ENCODE peak calls at places on chromosomes 2 and 18, in seven cellular contexts. One of them, this sample, is unnamed.

GRCh38 chr2:191451116-191451515 is 205.9 kb downstream of the MYO1B start:
- DNase-seq in testis: no peak
- DNase-seq in HepG2: no peak
- DNase-seq in transverse colon: no peak
- DNase-seq in H1: no peak
- DNase-seq in H54: no peak
- DNase-seq in breast epithelium: no peak
- DNase-seq in this sample: no peak

GRCh38 chr2:219309278-219309677 is at the start of gene PTPRN:
- DNase-seq in testis: no peak
- DNase-seq in HepG2: no peak
- DNase-seq in transverse colon: no peak
- DNase-seq in H1: no peak
- DNase-seq in H54: no peak
- DNase-seq in breast epithelium: no peak
- DNase-seq in this sample: peak; percentile 45

GRCh38 chr2:231883468-231883881 is 42.7 kb downstream of the NPPC start:
- DNase-seq in testis: no peak
- DNase-seq in HepG2: no peak
- DNase-seq in transverse colon: no peak
- DNase-seq in H1: no peak
- DNase-seq in H54: no peak
- DNase-seq in breast epithelium: peak; percentile 10
- DNase-seq in this sample: no peak

GRCh38 chr18:8965398-8965797 is 137.1 kb upstream of the NDUFV2 start:
- DNase-seq in testis: no peak
- DNase-seq in HepG2: no peak
- DNase-seq in transverse colon: no peak
- DNase-seq in H1: no peak
- DNase-seq in H54: no peak
- DNase-seq in breast epithelium: no peak
- DNase-seq in this sample: no peak

GRCh38 chr2:238061310-238062202 is 755 bp downstream of the SCLY start:
- DNase-seq in testis: peak; percentile 43
- DNase-seq in HepG2: peak; percentile 35
- DNase-seq in transverse colon: peak; percentile 35
- DNase-seq in H1: no peak
- DNase-seq in H54: peak; percentile 66
- DNase-seq in breast epithelium: no peak
- DNase-seq in this sample: peak; percentile 58

GRCh38 chr2:131431336-131431735 is 44.6 kb upstream of the TUBA3D start:
- DNase-seq in testis: no peak
- DNase-seq in HepG2: no peak
- DNase-seq in transverse colon: no peak
- DNase-seq in H1: no peak
- DNase-seq in H54: no peak
- DNase-seq in breast epithelium: no peak
- DNase-seq in this sample: no peak

GRCh38 chr2:239396881-239397681 is 3.7 kb downstream of the HDAC4 start:
- DNase-seq in testis: peak; percentile 84
- DNase-seq in HepG2: no peak
- DNase-seq in transverse colon: peak; percentile 34
- DNase-seq in H1: no peak
- DNase-seq in H54: no peak
- DNase-seq in breast epithelium: peak; percentile 57
- DNase-seq in this sample: peak; percentile 71

GRCh38 chr2:47174731-47175361 is 19.7 kb upstream of the STPG4 start:
- DNase-seq in testis: peak; percentile 55
- DNase-seq in HepG2: peak; percentile 49
- DNase-seq in transverse colon: peak; percentile 82
- DNase-seq in H1: no peak
- DNase-seq in H54: no peak
- DNase-seq in breast epithelium: peak; percentile 67
- DNase-seq in this sample: peak; percentile 71

GRCh38 chr2:127195140-127196074 is 24.7 kb downstream of the CYP27C1 start:
- DNase-seq in testis: no peak
- DNase-seq in HepG2: no peak
- DNase-seq in transverse colon: no peak
- DNase-seq in H1: no peak
- DNase-seq in H54: no peak
- DNase-seq in breast epithelium: no peak
- DNase-seq in this sample: no peak

GRCh38 chr2:106996136-106996769 is 110.3 kb upstream of the ST6GAL2 start:
- DNase-seq in testis: no peak
- DNase-seq in HepG2: no peak
- DNase-seq in transverse colon: no peak
- DNase-seq in H1: no peak
- DNase-seq in H54: no peak
- DNase-seq in breast epithelium: no peak
- DNase-seq in this sample: no peak

GRCh38 chr2:31440764-31441163 is 26.2 kb upstream of the XDH start:
- DNase-seq in testis: no peak
- DNase-seq in HepG2: no peak
- DNase-seq in transverse colon: no peak
- DNase-seq in H1: no peak
- DNase-seq in H54: peak; percentile 27
- DNase-seq in breast epithelium: no peak
- DNase-seq in this sample: no peak

GRCh38 chr18:8279931-8280330 is 329.3 kb upstream of the RAB12 start:
- DNase-seq in testis: no peak
- DNase-seq in HepG2: no peak
- DNase-seq in transverse colon: no peak
- DNase-seq in H1: no peak
- DNase-seq in H54: no peak
- DNase-seq in breast epithelium: no peak
- DNase-seq in this sample: peak; percentile 74

GRCh38 chr2:173195100-173195499 is 119.5 kb downstream of the MAP3K20 start:
- DNase-seq in testis: no peak
- DNase-seq in HepG2: no peak
- DNase-seq in transverse colon: no peak
- DNase-seq in H1: no peak
- DNase-seq in H54: no peak
- DNase-seq in breast epithelium: no peak
- DNase-seq in this sample: no peak

GRCh38 chr2:182924311-182924710 is 57.9 kb upstream of the FRZB start:
- DNase-seq in testis: no peak
- DNase-seq in HepG2: no peak
- DNase-seq in transverse colon: no peak
- DNase-seq in H1: no peak
- DNase-seq in H54: no peak
- DNase-seq in breast epithelium: no peak
- DNase-seq in this sample: no peak

GRCh38 chr2:231190531-231191197 is 7.8 kb upstream of the ARMC9 start:
- DNase-seq in testis: peak; percentile 63
- DNase-seq in HepG2: no peak
- DNase-seq in transverse colon: peak; percentile 47
- DNase-seq in H1: no peak
- DNase-seq in H54: peak; percentile 69
- DNase-seq in breast epithelium: peak; percentile 66
- DNase-seq in this sample: peak; percentile 69

GRCh38 chr2:54468643-54469042 is 12.5 kb downstream of the SPTBN1 start:
- DNase-seq in testis: no peak
- DNase-seq in HepG2: no peak
- DNase-seq in transverse colon: no peak
- DNase-seq in H1: no peak
- DNase-seq in H54: no peak
- DNase-seq in breast epithelium: no peak
- DNase-seq in this sample: no peak

DNA sequence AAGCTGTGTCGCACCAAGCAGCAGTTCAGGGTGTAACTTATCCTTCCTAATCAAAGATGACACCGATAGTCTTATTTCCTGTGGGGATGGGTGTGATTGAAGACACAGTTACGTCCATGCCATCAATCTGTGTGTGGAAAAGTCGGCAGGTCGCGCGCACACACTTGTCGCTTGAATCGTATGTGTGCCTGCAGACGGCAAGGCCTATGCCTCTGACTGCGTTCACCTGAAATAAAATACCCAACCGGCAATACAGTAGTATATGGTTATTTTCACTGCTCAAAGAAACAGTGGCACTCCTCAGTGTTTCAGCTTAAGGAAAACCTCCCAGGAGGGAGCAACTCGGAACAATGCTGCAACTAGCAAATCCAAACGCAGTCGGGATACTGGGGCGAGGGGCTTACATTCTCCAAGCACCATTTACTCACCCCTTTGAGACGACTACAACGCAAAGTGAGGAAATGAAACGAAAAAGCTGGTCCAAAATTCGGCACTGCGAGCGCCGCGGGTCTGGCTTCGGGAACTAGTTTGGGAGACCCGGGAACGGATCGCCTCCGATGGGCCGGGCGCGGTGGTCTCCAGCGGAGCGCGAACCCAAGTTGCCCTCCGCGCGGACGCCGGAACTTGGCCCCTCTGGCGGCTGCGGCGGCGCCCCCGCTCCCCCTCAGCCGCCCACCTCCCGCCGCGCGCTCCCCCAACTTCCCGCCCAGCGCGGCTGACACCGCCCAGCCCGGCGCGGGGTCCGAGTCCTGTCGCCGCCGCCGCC is 680 bp downstream of the PRKD3 start:
- DNase-seq in testis: peak; percentile 52
- DNase-seq in HepG2: peak; percentile 29
- DNase-seq in transverse colon: peak; percentile 47
- DNase-seq in H1: no peak
- DNase-seq in H54: no peak
- DNase-seq in breast epithelium: no peak
- DNase-seq in this sample: peak; percentile 29
- TF ChIP-seq POLR2A in testis: no peak
- TF ChIP-seq POLR2A in HepG2: no peak
- TF ChIP-seq POLR2A in transverse colon: no peak
- TF ChIP-seq POLR2A in H1: peak; percentile 65
- TF ChIP-seq POLR2A in H54: no peak
- TF ChIP-seq POLR2A in breast epithelium: no peak
- TF ChIP-seq POLR2A in this sample: peak; percentile 4

DNA sequence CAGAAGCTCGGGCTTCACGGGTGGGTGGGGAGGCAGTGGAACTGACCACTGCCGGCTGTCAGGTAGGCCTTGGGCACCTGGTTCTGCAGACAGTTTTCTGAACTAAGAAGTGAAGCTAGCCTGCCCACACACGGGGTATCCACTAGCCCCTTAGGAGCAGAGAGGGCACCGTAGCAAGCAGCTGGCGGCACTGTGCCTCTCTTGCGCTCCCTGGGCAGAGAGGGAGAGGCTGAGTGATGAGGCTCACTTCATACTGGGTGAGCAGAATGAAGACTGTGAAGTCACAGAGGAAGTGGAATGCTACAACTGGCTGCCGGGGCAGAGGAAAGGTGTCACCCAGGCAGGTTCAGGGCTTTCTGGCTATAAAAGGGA is 753 bp downstream of the ITPRIPL1 start:
- DNase-seq in testis: no peak
- DNase-seq in HepG2: no peak
- DNase-seq in transverse colon: peak; percentile 43
- DNase-seq in H1: no peak
- DNase-seq in H54: no peak
- DNase-seq in breast epithelium: no peak
- DNase-seq in this sample: peak; percentile 14
- TF ChIP-seq POLR2A in testis: no peak
- TF ChIP-seq POLR2A in HepG2: no peak
- TF ChIP-seq POLR2A in transverse colon: peak; percentile 42
- TF ChIP-seq POLR2A in H1: no peak
- TF ChIP-seq POLR2A in H54: no peak
- TF ChIP-seq POLR2A in breast epithelium: no peak
- TF ChIP-seq POLR2A in this sample: no peak

GRCh38 chr18:22560283-22560627 is 142.5 kb upstream of the CTAGE1 start:
- DNase-seq in testis: no peak
- DNase-seq in HepG2: no peak
- DNase-seq in transverse colon: no peak
- DNase-seq in H1: no peak
- DNase-seq in H54: no peak
- DNase-seq in breast epithelium: no peak
- DNase-seq in this sample: no peak

GRCh38 chr18:22559414-22560282 is 141.9 kb upstream of the CTAGE1 start:
- DNase-seq in testis: peak; percentile 70
- DNase-seq in HepG2: peak; percentile 35
- DNase-seq in transverse colon: peak; percentile 52
- DNase-seq in H1: no peak
- DNase-seq in H54: peak; percentile 40
- DNase-seq in breast epithelium: peak; percentile 55
- DNase-seq in this sample: peak; percentile 60

GRCh38 chr18:22560797-22561196 is 143.1 kb upstream of the CTAGE1 start:
- DNase-seq in testis: no peak
- DNase-seq in HepG2: no peak
- DNase-seq in transverse colon: no peak
- DNase-seq in H1: no peak
- DNase-seq in H54: no peak
- DNase-seq in breast epithelium: no peak
- DNase-seq in this sample: no peak

GRCh38 chr18:22564036-22564435 is 146.3 kb upstream of the CTAGE1 start:
- DNase-seq in testis: no peak
- DNase-seq in HepG2: no peak
- DNase-seq in transverse colon: no peak
- DNase-seq in H1: no peak
- DNase-seq in H54: no peak
- DNase-seq in breast epithelium: no peak
- DNase-seq in this sample: no peak

DNA sequence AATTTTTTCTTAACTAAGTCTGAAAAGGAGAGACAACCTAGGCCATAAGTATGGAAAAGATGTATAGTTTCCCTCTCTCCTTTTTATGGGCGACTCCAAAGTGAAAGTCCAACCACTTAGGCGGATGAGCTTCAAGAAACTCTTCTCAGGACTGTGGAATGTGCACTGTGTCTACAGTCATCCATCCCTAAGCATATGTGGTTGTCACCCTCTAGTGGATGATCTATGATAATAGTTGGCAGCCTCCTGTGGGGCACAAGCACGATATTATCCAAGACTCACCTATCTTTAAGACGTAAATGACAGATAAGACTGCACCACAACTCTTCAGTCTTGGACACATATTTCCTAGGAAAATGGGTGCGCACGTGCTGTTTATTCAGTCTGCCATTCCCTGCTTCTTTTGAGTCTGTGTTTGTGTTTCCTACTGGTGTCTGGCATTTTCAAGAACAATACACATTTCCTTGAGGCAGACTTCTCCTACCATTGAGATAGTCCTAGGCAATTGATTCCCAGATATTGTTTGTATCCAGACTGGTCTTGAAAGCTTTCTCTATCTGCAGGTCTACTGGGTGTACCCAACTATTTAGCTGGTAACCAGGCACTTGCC is 145.5 kb upstream of the CTAGE1 start:
- DNase-seq in testis: peak; percentile 64
- DNase-seq in HepG2: peak; percentile 62
- DNase-seq in transverse colon: peak; percentile 35
- DNase-seq in H1: no peak
- DNase-seq in H54: peak; percentile 38
- DNase-seq in breast epithelium: no peak
- DNase-seq in this sample: peak; percentile 39
- TF ChIP-seq POLR2A in testis: no peak
- TF ChIP-seq POLR2A in HepG2: no peak
- TF ChIP-seq POLR2A in transverse colon: no peak
- TF ChIP-seq POLR2A in H1: no peak
- TF ChIP-seq POLR2A in H54: no peak
- TF ChIP-seq POLR2A in breast epithelium: no peak
- TF ChIP-seq POLR2A in this sample: no peak

DNA sequence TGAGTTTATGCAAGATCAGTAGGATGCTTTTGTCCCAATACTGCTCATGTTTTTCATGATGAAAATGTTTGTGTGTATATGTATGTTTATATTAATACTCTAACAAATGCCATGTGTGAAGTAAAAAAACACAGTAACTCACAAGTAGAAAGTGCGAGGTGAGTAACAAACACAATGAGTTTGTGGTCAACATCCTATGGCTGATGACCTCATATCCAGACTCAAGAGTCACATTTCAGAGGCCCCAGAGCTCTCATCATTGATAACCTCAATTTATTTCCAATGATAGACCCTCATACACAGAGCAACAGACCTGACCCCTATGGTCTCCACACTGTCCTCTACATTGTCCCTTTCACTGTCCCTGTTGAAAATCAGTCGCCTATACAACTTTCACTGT is 34.5 kb downstream of the ZNF519 start:
- DNase-seq in testis: no peak
- DNase-seq in HepG2: no peak
- DNase-seq in transverse colon: no peak
- DNase-seq in H1: no peak
- DNase-seq in H54: no peak
- DNase-seq in breast epithelium: no peak
- DNase-seq in this sample: no peak
- TF ChIP-seq POLR2A in testis: no peak
- TF ChIP-seq POLR2A in HepG2: no peak
- TF ChIP-seq POLR2A in transverse colon: no peak
- TF ChIP-seq POLR2A in H1: no peak
- TF ChIP-seq POLR2A in H54: no peak
- TF ChIP-seq POLR2A in breast epithelium: no peak
- TF ChIP-seq POLR2A in this sample: no peak

This sample was measured in body of pancreas.